ENCODE peak calls at places on chromosomes 12 and 14, in four cellular contexts. L is stomach, U is GM23338, F is HCT116. Z is an unnamed sample. For H3K27me3, the result is how much of the 10 kb centered on the place peaks cover.

GRCh38 chr14:28382460-28383220 is 383.9 kb upstream of the FOXG1 start:
- DNase-seq in L (no peak), U (no peak), F (no peak), Z (peak)

GRCh38 chr14:101761881-101762529 is 496 bp downstream of the PPP2R5C start:
- DNase-seq in L (peak), U (peak), F (no peak), Z (peak)

GRCh38 chr14:52015411-52016030 is 26.2 kb downstream of the RTRAF start:
- DNase-seq in L (peak), U (peak), F (peak), Z (peak)

GRCh38 chr12:124852329-124852831 is 11.3 kb downstream of the SCARB1 start:
- DNase-seq in L (no peak), U (no peak), F (no peak), Z (no peak)

GRCh38 chr12:17802657-17803641 is 287.0 kb downstream of the RERGL start:
- DNase-seq in L (no peak), U (peak), F (no peak), Z (no peak)

GRCh38 chr12:98788396-98788795 is 143.3 kb downstream of the APAF1 start:
- DNase-seq in L (no peak), U (no peak), F (no peak), Z (no peak)

GRCh38 chr14:54440454-54440853 is 720 bp downstream of the CNIH1 start:
- DNase-seq in L (no peak), U (no peak), F (no peak), Z (no peak)

GRCh38 chr12:89351489-89352241 is 636 bp downstream of the DUSP6 start:
- DNase-seq in L (peak), U (no peak), F (no peak), Z (no peak)

GRCh38 chr12:15522574-15523187 is 200.4 kb downstream of the PTPRO start:
- DNase-seq in L (no peak), U (peak), F (peak), Z (peak)

GRCh38 chr12:51923506-51924365 is 16.4 kb downstream of the ACVRL1 start:
- DNase-seq in L (peak), U (peak), F (no peak), Z (peak)

GRCh38 chr14:101256266-101256665 is 305.0 kb upstream of the DIO3 start:
- DNase-seq in L (no peak), U (no peak), F (no peak), Z (no peak)

GRCh38 chr14:59897757-59898383 is 22.1 kb upstream of the LRRC9 start:
- DNase-seq in L (peak), U (peak), F (peak), Z (peak)

GRCh38 chr14:23219075-23219474 is 18.7 kb upstream of the RNF212B start:
- DNase-seq in L (no peak), U (no peak), F (no peak), Z (no peak)

GRCh38 chr12:101691697-101692096 is 5.7 kb upstream of the CHPT1 start:
- DNase-seq in L (no peak), U (no peak), F (no peak), Z (no peak)

GRCh38 chr12:111024205-111024794 is 103.9 kb upstream of the MYL2 start:
- DNase-seq in L (peak), U (peak), F (peak), Z (peak)

GRCh38 chr12:120321382-120322202 is 6.0 kb downstream of the PLA2G1B start:
- DNase-seq in L (peak), U (no peak), F (no peak), Z (no peak)

GRCh38 chr12:19129486-19130223 is at the start of gene PLEKHA5:
- DNase-seq in L (peak), U (peak), F (peak), Z (peak)

GRCh38 chr12:5927732-5928516 is 17.1 kb downstream of the ANO2 start:
- DNase-seq in L (no peak), U (no peak), F (no peak), Z (no peak)

GRCh38 chr14:93926873-93927571 is at the start of gene FAM181A:
- DNase-seq in L (no peak), U (no peak), F (no peak), Z (no peak)

GRCh38 chr14:68655961-68656360 is 136.9 kb downstream of the ZFP36L1 start:
- DNase-seq in L (no peak), U (no peak), F (peak), Z (no peak)

GRCh38 chr12:116537149-116537904 is 21.9 kb upstream of the MAP1LC3B2 start:
- DNase-seq in L (no peak), U (peak), F (no peak), Z (no peak)

GRCh38 chr12:47816646-47817271 is 2.9 kb downstream of the HDAC7 start:
- DNase-seq in L (no peak), U (peak), F (no peak), Z (peak)

GRCh38 chr12:14260011-14260993 is 105.2 kb upstream of the ATF7IP start:
- DNase-seq in L (peak), U (peak), F (peak), Z (peak)

GRCh38 chr14:30874999-30875787 is 834 bp downstream of the COCH start:
- DNase-seq in L (no peak), U (peak), F (no peak), Z (peak)
- H3K27me3 ChIP-seq in L (under half), U (half or more), F (under half), Z (under half)

GRCh38 chr12:92070054-92070863 is 75.4 kb downstream of the BTG1 start:
- DNase-seq in L (peak), U (no peak), F (no peak), Z (no peak)

GRCh38 chr12:92074889-92075288 is 70.8 kb downstream of the BTG1 start:
- DNase-seq in L (no peak), U (no peak), F (no peak), Z (peak)

GRCh38 chr12:92068441-92068840 is 77.2 kb downstream of the BTG1 start:
- DNase-seq in L (no peak), U (no peak), F (no peak), Z (no peak)

GRCh38 chr12:92073123-92073522 is 72.5 kb downstream of the BTG1 start:
- DNase-seq in L (no peak), U (no peak), F (no peak), Z (no peak)

GRCh38 chr12:92070864-92071445 is 74.7 kb downstream of the BTG1 start:
- DNase-seq in L (peak), U (no peak), F (no peak), Z (no peak)
- TF ChIP-seq POLR2AphosphoS5 in L (peak), U (no peak), F (no peak), Z (no peak)

DNA sequence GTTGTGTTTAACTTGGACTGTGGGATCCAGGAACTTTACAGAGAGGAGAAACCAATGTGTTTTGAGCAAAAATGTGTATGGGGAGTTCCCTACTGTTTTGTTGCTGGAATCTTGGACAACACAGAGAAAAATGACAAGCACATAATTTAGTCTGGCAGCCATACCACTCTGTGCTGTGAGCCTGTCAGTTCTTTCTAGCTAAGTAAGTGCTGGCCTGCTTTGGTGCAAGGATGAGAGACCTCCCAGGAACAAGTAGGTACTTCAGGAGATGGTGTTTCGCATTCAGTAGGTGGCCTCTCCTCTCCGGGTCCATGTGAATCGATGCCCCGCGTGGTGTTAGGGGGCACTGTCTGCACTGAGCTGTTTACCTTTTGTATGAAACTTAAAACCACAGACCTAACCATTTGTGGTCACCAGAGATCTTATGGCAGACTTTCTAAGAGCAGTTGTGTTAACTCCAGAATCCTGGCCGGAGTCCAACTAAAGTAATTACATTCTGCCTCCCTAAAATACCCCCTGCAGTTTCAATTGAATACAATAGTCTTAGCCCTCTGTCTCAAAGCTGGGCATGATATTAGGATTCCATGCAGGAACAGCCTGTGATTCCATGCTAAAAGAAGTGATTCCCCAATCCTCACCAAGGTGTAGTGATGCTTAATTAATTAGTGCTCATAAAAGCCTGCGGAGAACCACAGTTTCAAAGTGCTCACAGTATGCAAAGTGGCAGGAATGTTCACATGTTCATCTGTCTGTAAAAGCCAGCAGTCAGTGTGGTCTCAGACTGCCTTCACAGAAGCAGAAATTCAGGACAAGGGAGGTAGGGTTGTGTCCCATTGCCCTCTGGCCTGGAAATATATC is 64.2 kb downstream of the LLPH start:
- DNase-seq in L (no peak), U (no peak), F (no peak), Z (peak)
- TF ChIP-seq CTCF in L (no peak), U (peak), F (peak), Z (no peak)

GRCh38 chr14:104309657-104310369 is 171.4 kb downstream of the KIF26A start:
- DNase-seq in L (no peak), U (no peak), F (no peak), Z (no peak)

GRCh38 chr14:104307627-104308401 is 169.4 kb downstream of the KIF26A start:
- DNase-seq in L (no peak), U (no peak), F (no peak), Z (no peak)

GRCh38 chr14:104314251-104314941 is 176.0 kb downstream of the KIF26A start:
- DNase-seq in L (peak), U (no peak), F (no peak), Z (no peak)

GRCh38 chr14:104313674-104314073 is 175.3 kb downstream of the KIF26A start:
- DNase-seq in L (no peak), U (no peak), F (no peak), Z (no peak)

GRCh38 chr14:104311358-104311757 is 173.0 kb downstream of the KIF26A start:
- DNase-seq in L (no peak), U (no peak), F (no peak), Z (no peak)
- H3K27me3 ChIP-seq in L (under half), U (under half), F (under half), Z (under half)

DNA sequence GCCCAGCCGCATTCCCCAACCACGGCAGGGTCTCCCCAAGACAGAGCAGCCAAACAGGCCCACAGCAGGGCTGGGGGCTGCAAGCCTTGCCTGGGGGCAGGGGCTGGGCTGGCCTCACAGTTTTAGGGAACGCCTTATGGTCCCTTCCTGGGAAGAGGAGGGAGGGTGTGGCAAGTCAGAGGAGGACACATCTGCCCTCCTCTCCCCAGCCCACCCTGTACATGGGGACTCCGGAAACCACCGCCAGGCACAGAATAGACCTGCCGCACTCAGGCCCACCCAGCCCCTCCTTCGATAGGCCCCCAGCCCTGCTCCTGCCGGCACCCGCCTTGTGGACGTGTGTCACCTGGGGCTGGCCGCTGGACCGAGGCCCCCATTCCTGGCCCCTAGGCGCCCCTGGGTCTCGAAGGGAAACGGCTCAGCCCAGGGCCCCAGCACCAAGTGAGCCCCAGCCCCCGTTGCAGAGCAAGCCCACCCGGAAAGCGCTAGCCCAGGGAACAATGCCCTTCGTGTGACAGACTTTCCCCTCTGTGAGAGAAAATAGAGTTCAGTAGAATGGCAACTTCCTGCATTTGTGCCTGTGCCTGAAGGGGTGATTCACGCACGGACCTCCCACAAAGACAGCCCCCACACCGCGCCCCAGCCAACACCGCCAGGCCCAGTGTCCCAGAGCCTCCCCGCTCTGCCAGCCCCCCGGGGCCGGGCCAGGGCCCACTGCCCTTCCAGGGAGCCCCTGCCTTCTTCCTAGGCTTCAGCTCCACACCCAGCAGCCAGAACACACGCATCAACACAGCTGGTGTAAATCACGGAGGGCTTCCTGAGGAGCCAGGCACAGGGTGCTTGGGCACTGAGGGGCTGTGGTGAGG is 12.0 kb upstream of the NUDT14 start:
- DNase-seq in L (no peak), U (no peak), F (no peak), Z (peak)
- TF ChIP-seq POLR2AphosphoS5 in L (no peak), U (no peak), F (no peak), Z (peak)

GRCh38 chr12:132284071-132284492 is 45.3 kb downstream of the GALNT9 start:
- DNase-seq in L (no peak), U (no peak), F (no peak), Z (peak)
- TF ChIP-seq CTCF in L (no peak), U (peak), F (peak), Z (peak)

DNA sequence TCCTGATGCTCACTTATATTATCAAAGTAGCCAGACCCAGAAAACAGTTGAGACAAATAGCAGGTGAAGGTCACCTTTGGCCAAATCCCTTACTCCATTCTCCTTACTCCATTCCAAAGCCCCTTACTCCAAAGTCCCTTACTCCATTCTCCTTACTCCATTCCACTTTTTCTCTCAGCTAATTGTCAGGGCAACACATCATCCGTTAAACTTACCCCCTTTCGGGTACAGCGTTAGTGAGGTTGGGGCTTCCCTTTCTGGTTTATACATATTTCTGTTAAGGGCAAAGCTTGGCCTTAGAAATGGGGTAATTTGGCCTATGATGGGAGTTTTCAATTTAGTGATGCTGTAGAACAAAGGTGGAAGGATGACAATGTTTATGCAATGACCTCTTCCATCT is 111.8 kb upstream of the CCND2 start:
- DNase-seq in L (no peak), U (no peak), F (no peak), Z (no peak)
- H3K27me3 ChIP-seq in L (under half), U (under half), F (under half), Z (under half)

GRCh38 chr12:8057839-8058238 is 8.3 kb downstream of the C3AR1 start:
- DNase-seq in L (no peak), U (no peak), F (no peak), Z (no peak)
- TF ChIP-seq POLR2AphosphoS5 in L (no peak), U (no peak), F (no peak), Z (no peak)

GRCh38 chr14:31990959-31991541 is 86.1 kb upstream of the ARHGAP5 start:
- DNase-seq in L (no peak), U (no peak), F (no peak), Z (peak)

GRCh38 chr14:31993521-31993941 is 83.6 kb upstream of the ARHGAP5 start:
- DNase-seq in L (no peak), U (no peak), F (no peak), Z (no peak)

GRCh38 chr14:31992051-31992450 is 85.1 kb upstream of the ARHGAP5 start:
- DNase-seq in L (no peak), U (no peak), F (no peak), Z (no peak)

GRCh38 chr14:31998220-31998559 is 78.9 kb upstream of the ARHGAP5 start:
- DNase-seq in L (no peak), U (no peak), F (no peak), Z (no peak)

DNA sequence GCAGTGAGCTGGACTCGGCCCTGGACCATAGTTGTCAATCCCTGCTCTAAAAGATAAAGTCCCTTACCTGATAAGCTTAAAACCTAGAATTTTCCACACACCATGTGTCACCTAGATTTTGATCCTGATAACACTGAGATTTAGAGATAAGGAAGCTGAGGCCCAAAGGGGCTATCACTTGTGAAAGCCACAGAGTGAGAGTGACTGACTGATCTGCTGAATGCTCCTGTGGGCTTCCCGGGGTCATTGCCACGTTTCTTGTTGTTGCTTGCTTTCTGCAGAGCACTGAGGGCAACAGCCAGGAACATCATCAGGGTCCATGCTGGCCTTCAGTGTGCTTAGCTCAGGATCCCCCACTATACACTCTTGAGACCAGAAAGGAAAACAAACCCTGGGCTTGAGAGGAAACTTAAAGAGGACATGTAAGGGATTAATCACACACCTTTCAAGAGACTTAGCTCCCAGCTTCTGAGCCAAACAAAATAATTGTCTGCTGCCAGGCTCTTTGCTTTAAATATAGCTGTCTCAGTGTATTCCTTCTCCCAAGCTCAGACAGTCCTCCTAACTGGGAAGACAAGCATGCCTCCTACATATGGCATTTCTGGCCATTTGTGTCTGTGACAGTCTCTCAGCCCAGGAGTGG is 82.6 kb upstream of the ARHGAP5 start:
- DNase-seq in L (no peak), U (no peak), F (no peak), Z (no peak)
- TF ChIP-seq CTCF in L (no peak), U (no peak), F (no peak), Z (no peak)

GRCh38 chr14:50828738-50829471 is 2.1 kb downstream of the NIN start:
- DNase-seq in L (no peak), U (no peak), F (no peak), Z (no peak)
- H3K27me3 ChIP-seq in L (under half), U (half or more), F (under half), Z (under half)

Z was measured in endothelial cell of umbilical vein.